ENCODE peak calls at places on chromosomes 2 and 18, in ten cellular contexts. F, Z, R, G, P, M, A, W, L and U are unnamed samples.

GRCh38 chr2:142603761-142604160 is 273.7 kb upstream of the KYNU start:
- DNase-seq in F (no peak), Z (no peak), R (peak; percentile 16), G (no peak), P (no peak), M (no peak), A (no peak), W (peak; percentile 4), L (no peak), U (no peak)

GRCh38 chr2:30149513-30149912 is 2.7 kb downstream of the YPEL5 start:
- DNase-seq in F (no peak), Z (peak; percentile 59), R (peak; percentile 44), G (peak; percentile 53), P (peak; percentile 19), M (peak; percentile 53), A (no peak), W (no peak), L (no peak), U (no peak)

GRCh38 chr2:221969087-221969829 is 329.5 kb downstream of the PAX3 start:
- DNase-seq in F (peak; percentile 13), Z (peak; percentile 30), R (peak; percentile 53), G (peak; percentile 6), P (peak; percentile 14), M (no peak), A (peak; percentile 40), W (peak; percentile 52), L (no peak), U (peak; percentile 37)

GRCh38 chr2:19746137-19746585 is 155.6 kb downstream of the TTC32 start:
- DNase-seq in F (no peak), Z (no peak), R (no peak), G (no peak), P (no peak), M (no peak), A (no peak), W (no peak), L (no peak), U (no peak)

GRCh38 chr18:13455960-13456471 is 237.5 kb downstream of the LDLRAD4 start:
- DNase-seq in F (no peak), Z (no peak), R (no peak), G (no peak), P (no peak), M (no peak), A (no peak), W (no peak), L (peak; percentile 32), U (no peak)

GRCh38 chr2:162175720-162176119 is 23.7 kb upstream of the GCG start:
- DNase-seq in F (no peak), Z (no peak), R (no peak), G (no peak), P (no peak), M (no peak), A (no peak), W (no peak), L (no peak), U (no peak)

GRCh38 chr18:62458868-62459716 is 63.7 kb upstream of the ZCCHC2 start:
- DNase-seq in F (no peak), Z (no peak), R (no peak), G (no peak), P (no peak), M (no peak), A (no peak), W (no peak), L (no peak), U (no peak)

GRCh38 chr18:58691256-58691655 is 20.0 kb downstream of the MALT1 start:
- DNase-seq in F (no peak), Z (no peak), R (no peak), G (no peak), P (no peak), M (no peak), A (no peak), W (no peak), L (no peak), U (no peak)

GRCh38 chr2:55761024-55761423 is 67.4 kb upstream of the PNPT1 start:
- DNase-seq in F (no peak), Z (no peak), R (no peak), G (no peak), P (no peak), M (no peak), A (no peak), W (peak; percentile 61), L (no peak), U (no peak)

GRCh38 chr18:49177812-49178211 is 227.0 kb upstream of the SMAD7 start:
- DNase-seq in F (no peak), Z (peak; percentile 34), R (peak; percentile 25), G (no peak), P (no peak), M (no peak), A (no peak), W (no peak), L (no peak), U (no peak)

GRCh38 chr18:49795612-49796552 is 17.5 kb downstream of the ACAA2 start:
- DNase-seq in F (no peak), Z (no peak), R (no peak), G (no peak), P (no peak), M (no peak), A (no peak), W (peak; percentile 14), L (no peak), U (no peak)

GRCh38 chr2:145547620-145548019 is 1027.7 kb upstream of the ZEB2 start:
- DNase-seq in F (no peak), Z (no peak), R (no peak), G (no peak), P (no peak), M (no peak), A (no peak), W (peak; percentile 21), L (no peak), U (no peak)

GRCh38 chr18:75455249-75456183 is 28.0 kb upstream of the SMIM21 start:
- DNase-seq in F (no peak), Z (no peak), R (no peak), G (no peak), P (peak; percentile 63), M (peak; percentile 69), A (peak; percentile 40), W (peak; percentile 6), L (no peak), U (no peak)

GRCh38 chr2:30965085-30965484 is 157.8 kb upstream of the CAPN13 start:
- DNase-seq in F (no peak), Z (no peak), R (no peak), G (no peak), P (no peak), M (no peak), A (no peak), W (no peak), L (no peak), U (no peak)

GRCh38 chr2:19859565-19859964 is 42.2 kb downstream of the TTC32 start:
- DNase-seq in F (no peak), Z (no peak), R (no peak), G (no peak), P (no peak), M (no peak), A (no peak), W (no peak), L (no peak), U (no peak)

GRCh38 chr2:45412754-45413379 is 198.2 kb downstream of the SRBD1 start:
- DNase-seq in F (no peak), Z (no peak), R (no peak), G (no peak), P (no peak), M (no peak), A (no peak), W (peak; percentile 22), L (no peak), U (no peak)

GRCh38 chr2:3127279-3127690 is 250.3 kb downstream of the EIPR1 start:
- DNase-seq in F (no peak), Z (no peak), R (no peak), G (no peak), P (no peak), M (no peak), A (peak; percentile 83), W (no peak), L (no peak), U (no peak)

DNA sequence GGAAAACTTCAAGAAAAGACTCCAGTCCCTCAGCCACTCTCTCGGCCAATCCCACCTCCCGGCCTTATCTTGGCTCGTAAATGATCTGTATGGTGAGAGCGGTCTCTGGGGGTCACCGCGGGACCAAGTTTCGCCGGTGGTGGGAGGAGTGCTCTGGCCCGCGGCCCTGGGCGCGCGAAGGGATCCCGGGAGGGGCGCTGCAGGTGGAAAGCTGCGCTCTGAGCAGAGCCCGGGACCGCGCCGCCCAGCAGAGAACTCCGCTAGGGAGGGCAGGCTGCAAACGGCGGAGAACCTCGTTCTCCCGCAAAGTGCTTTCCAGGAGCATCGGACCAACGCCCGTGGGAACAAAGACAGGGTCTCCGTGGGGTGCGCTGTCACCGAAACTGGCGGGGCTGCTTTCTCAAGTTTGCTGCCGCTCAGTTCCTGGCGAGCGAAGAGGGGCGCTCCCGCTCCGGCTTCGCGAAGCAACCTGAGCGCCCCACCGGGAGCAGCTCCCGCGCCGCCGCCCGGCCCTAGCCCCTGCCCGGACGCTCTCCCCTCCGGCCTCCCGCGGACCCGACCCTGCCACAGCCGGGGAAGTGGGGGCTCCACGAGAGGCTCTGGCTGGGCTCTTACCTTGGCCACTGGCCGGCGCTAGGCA is 508 bp downstream of the LRP2 start:
- DNase-seq in F (no peak), Z (no peak), R (peak; percentile 30), G (peak; percentile 21), P (peak; percentile 54), M (peak; percentile 73), A (peak; percentile 60), W (peak; percentile 18), L (no peak), U (peak; percentile 11)
- TF ChIP-seq MAX in F (no peak), Z (no peak), R (no peak), G (no peak), P (no peak), M (no peak), A (no peak), W (no peak), L (no peak), U (no peak)

DNA sequence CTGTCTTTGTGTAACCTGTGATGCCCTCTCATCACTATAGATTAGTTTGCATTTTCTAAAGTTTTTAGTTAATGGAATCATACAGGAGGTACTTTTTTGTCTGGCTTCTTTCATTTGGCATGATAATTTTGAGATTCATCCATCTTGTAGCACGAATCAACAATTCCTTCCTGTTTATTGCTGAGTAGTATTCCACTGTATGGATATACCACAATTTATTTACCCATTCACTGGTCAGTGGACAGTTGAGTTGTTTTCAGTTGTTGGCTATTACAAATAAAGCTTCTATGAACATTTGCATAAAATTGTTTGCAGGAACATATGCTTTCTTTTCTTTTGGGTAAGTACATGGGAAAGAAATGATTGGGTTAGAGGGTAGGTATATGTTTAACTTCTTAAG is 40.1 kb upstream of the ZNF396 start:
- DNase-seq in F (no peak), Z (no peak), R (no peak), G (no peak), P (no peak), M (no peak), A (no peak), W (no peak), L (no peak), U (no peak)
- TF ChIP-seq MAX in F (no peak), Z (no peak), R (no peak), G (no peak), P (no peak), M (no peak), A (no peak), W (no peak), L (no peak), U (no peak)

GRCh38 chr18:40690062-40690461 is 1265.0 kb upstream of the PIK3C3 start:
- DNase-seq in F (no peak), Z (no peak), R (no peak), G (no peak), P (no peak), M (no peak), A (no peak), W (no peak), L (no peak), U (no peak)
- TF ChIP-seq MAX in F (no peak), Z (no peak), R (no peak), G (no peak), P (no peak), M (no peak), A (no peak), W (no peak), L (no peak), U (no peak)

GRCh38 chr2:240796543-240797499 is 23.2 kb downstream of the KIF1A start:
- DNase-seq in F (no peak), Z (no peak), R (no peak), G (no peak), P (no peak), M (no peak), A (no peak), W (no peak), L (no peak), U (no peak)
- TF ChIP-seq MAX in F (no peak), Z (no peak), R (no peak), G (no peak), P (no peak), M (no peak), A (no peak), W (no peak), L (no peak), U (no peak)